ENCODE peak calls at places on chromosome 21, in seven cellular contexts. One of them, this sample, is unnamed.

GRCh38 chr21:15164678-15165303 is 100.0 kb upstream of the NRIP1 start:
- DNase-seq in H1: no peak
- DNase-seq in SK-N-SH: no peak
- DNase-seq in K562: no peak
- DNase-seq in HepG2: peak
- DNase-seq in HCT116: no peak
- DNase-seq in GM12878: no peak
- DNase-seq in this sample: peak

GRCh38 chr21:34580181-34580700 is 34.7 kb downstream of the RCAN1 start:
- DNase-seq in K562: no peak
- DNase-seq in H1: no peak
- DNase-seq in HCT116: no peak
- DNase-seq in HepG2: no peak
- DNase-seq in GM12878: no peak
- DNase-seq in SK-N-SH: no peak
- DNase-seq in this sample: no peak

GRCh38 chr21:42219606-42220137 is 732 bp downstream of the ABCG1 start:
- DNase-seq in HCT116: no peak
- DNase-seq in HepG2: no peak
- DNase-seq in GM12878: no peak
- DNase-seq in K562: no peak
- DNase-seq in SK-N-SH: peak
- DNase-seq in H1: peak
- DNase-seq in this sample: no peak

GRCh38 chr21:23861908-23862504 is 1745.3 kb downstream of the MRPL39 start:
- DNase-seq in HCT116: no peak
- DNase-seq in SK-N-SH: no peak
- DNase-seq in H1: no peak
- DNase-seq in GM12878: no peak
- DNase-seq in HepG2: no peak
- DNase-seq in K562: no peak
- DNase-seq in this sample: no peak

GRCh38 chr21:26842300-26842699 is 2.9 kb downstream of the ADAMTS1 start:
- DNase-seq in K562: no peak
- DNase-seq in GM12878: no peak
- DNase-seq in HCT116: no peak
- DNase-seq in H1: no peak
- DNase-seq in HepG2: no peak
- DNase-seq in SK-N-SH: no peak
- DNase-seq in this sample: no peak

GRCh38 chr21:44304846-44305245 is 5.0 kb downstream of the PFKL start:
- DNase-seq in GM12878: no peak
- DNase-seq in H1: no peak
- DNase-seq in HCT116: no peak
- DNase-seq in HepG2: peak
- DNase-seq in SK-N-SH: peak
- DNase-seq in K562: peak
- DNase-seq in this sample: peak

GRCh38 chr21:22925032-22925431 is 1926.8 kb downstream of the NCAM2 start:
- DNase-seq in HepG2: no peak
- DNase-seq in GM12878: no peak
- DNase-seq in H1: no peak
- DNase-seq in SK-N-SH: no peak
- DNase-seq in K562: no peak
- DNase-seq in HCT116: no peak
- DNase-seq in this sample: no peak

GRCh38 chr21:31909153-31909771 is 36.4 kb downstream of the HUNK start:
- DNase-seq in GM12878: no peak
- DNase-seq in H1: no peak
- DNase-seq in SK-N-SH: no peak
- DNase-seq in HepG2: no peak
- DNase-seq in K562: no peak
- DNase-seq in HCT116: no peak
- DNase-seq in this sample: peak

GRCh38 chr21:32131960-32132359 is 146.9 kb downstream of the MIS18A start:
- DNase-seq in K562: peak
- DNase-seq in SK-N-SH: no peak
- DNase-seq in HCT116: no peak
- DNase-seq in HepG2: peak
- DNase-seq in H1: peak
- DNase-seq in GM12878: no peak
- DNase-seq in this sample: peak

GRCh38 chr21:44718571-44718970 is 7.2 kb upstream of the TSPEAR start:
- DNase-seq in GM12878: no peak
- DNase-seq in SK-N-SH: no peak
- DNase-seq in H1: peak
- DNase-seq in HCT116: no peak
- DNase-seq in HepG2: no peak
- DNase-seq in K562: no peak
- DNase-seq in this sample: no peak

GRCh38 chr21:26835027-26835713 is 10.0 kb downstream of the ADAMTS1 start:
- DNase-seq in SK-N-SH: no peak
- DNase-seq in GM12878: no peak
- DNase-seq in HCT116: no peak
- DNase-seq in K562: no peak
- DNase-seq in H1: no peak
- DNase-seq in HepG2: no peak
- DNase-seq in this sample: no peak

GRCh38 chr21:42513985-42514882 is 582 bp downstream of the SLC37A1 start:
- DNase-seq in H1: peak
- DNase-seq in K562: peak
- DNase-seq in GM12878: no peak
- DNase-seq in HepG2: no peak
- DNase-seq in SK-N-SH: peak
- DNase-seq in HCT116: no peak
- DNase-seq in this sample: peak

DNA sequence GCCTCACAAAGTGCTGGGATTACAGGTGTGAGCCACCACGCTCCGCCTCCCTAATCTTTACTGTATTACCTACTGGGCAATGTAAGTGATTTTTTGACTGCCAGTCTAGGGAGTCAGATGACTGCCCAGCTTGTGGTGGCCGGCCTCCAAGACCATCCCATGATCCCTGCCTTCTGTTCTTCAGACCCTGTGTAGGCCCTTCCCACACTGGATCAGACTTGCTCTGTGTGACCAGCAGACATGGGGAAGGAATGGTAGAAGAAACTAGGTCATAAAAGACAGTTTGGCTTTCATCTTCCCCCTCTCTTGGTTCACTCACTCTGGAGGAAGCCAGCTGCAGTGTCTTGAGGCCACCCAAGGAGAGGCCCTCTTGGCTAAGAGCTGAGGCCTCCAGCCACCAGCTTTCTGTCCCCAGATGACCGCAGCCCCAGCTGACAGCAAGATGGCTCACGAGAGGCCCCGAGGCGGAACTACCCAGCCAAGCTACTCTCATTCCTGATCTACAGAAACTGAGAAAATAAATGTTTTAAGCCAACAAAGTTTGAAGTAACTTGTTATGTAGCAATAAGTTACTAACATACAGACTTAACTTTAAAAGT is 14.5 kb upstream of the CBR3 start:
- DNase-seq in K562: no peak
- DNase-seq in SK-N-SH: no peak
- DNase-seq in HCT116: no peak
- DNase-seq in H1: no peak
- DNase-seq in GM12878: no peak
- DNase-seq in HepG2: no peak
- DNase-seq in this sample: no peak
- TF ChIP-seq JUND in K562: no peak
- TF ChIP-seq JUND in SK-N-SH: no peak
- TF ChIP-seq JUND in HCT116: no peak
- TF ChIP-seq JUND in H1: no peak
- TF ChIP-seq JUND in GM12878: no peak
- TF ChIP-seq JUND in HepG2: no peak
- TF ChIP-seq JUND in this sample: no peak

DNA sequence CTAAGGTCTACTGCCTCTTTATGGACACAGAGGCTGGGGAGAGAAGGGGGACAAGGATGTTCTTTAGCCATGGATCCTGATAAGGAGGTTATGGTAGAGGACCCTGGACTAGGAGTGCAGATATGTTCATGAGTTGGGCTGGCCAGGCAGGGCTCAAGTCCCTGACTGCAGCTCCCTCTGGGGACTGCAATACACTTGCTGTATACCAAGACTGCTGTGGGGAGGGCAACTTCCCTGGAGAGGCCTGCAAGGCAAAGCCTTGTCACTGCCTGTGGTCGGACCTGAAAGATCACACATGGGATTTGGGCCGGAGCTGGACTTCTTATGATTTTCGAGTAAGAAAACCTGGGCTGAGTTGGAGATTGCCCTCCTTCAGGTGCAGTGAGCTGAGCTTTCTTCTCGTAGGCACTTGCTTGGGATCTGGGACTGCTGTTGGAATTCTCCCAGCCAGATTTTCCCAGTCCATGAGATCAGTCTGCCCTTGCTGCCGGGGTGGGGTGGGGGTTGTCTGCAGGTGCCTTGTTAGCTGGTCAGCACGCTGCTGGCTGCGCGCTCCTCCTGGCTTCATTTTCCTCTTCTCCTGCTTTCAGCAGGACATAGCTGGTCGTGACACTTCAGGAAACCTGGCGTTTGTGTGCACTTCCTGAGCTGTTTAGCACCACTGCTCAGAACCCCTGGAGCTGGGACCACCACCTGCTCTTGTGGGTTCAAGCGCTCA is 49.0 kb upstream of the KCNJ6 start:
- DNase-seq in GM12878: no peak
- DNase-seq in SK-N-SH: no peak
- DNase-seq in HCT116: no peak
- DNase-seq in H1: no peak
- DNase-seq in K562: no peak
- DNase-seq in HepG2: no peak
- DNase-seq in this sample: no peak
- TF ChIP-seq JUND in GM12878: no peak
- TF ChIP-seq JUND in SK-N-SH: no peak
- TF ChIP-seq JUND in HCT116: no peak
- TF ChIP-seq JUND in H1: no peak
- TF ChIP-seq JUND in K562: no peak
- TF ChIP-seq JUND in HepG2: no peak
- TF ChIP-seq JUND in this sample: no peak

GRCh38 chr21:18832081-18832670 is 428.6 kb upstream of the TMPRSS15 start:
- DNase-seq in HepG2: no peak
- DNase-seq in K562: no peak
- DNase-seq in HCT116: no peak
- DNase-seq in GM12878: no peak
- DNase-seq in H1: no peak
- DNase-seq in SK-N-SH: no peak
- DNase-seq in this sample: no peak

DNA sequence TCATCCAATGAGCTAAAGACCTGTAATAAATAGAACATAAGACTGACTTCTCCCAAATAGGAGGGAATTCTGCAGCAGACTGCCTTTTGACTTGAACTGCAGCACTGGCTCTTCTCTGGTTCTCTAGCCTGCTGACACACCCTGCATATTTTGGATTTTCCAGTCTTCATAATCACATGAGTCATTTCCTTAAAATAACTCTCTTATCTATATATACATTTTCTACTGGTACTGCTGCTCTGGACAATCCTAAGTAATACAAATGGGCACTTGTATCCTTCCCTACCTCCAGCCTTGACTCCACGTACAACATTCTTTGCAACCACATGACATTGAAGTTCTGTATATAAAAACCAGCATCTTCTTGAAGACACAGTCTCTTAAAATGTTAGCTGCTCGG is 429.4 kb upstream of the TMPRSS15 start:
- DNase-seq in GM12878: no peak
- DNase-seq in SK-N-SH: no peak
- DNase-seq in HCT116: no peak
- DNase-seq in K562: no peak
- DNase-seq in H1: no peak
- DNase-seq in HepG2: no peak
- DNase-seq in this sample: no peak
- TF ChIP-seq JUND in GM12878: no peak
- TF ChIP-seq JUND in SK-N-SH: no peak
- TF ChIP-seq JUND in HCT116: no peak
- TF ChIP-seq JUND in K562: no peak
- TF ChIP-seq JUND in H1: no peak
- TF ChIP-seq JUND in HepG2: no peak
- TF ChIP-seq JUND in this sample: no peak

GRCh38 chr21:38759286-38759872 is 46.4 kb upstream of the ETS2 start:
- DNase-seq in GM12878: no peak
- DNase-seq in HCT116: no peak
- DNase-seq in H1: no peak
- DNase-seq in SK-N-SH: peak
- DNase-seq in HepG2: no peak
- DNase-seq in K562: no peak
- DNase-seq in this sample: no peak
- TF ChIP-seq JUND in GM12878: no peak
- TF ChIP-seq JUND in HCT116: no peak
- TF ChIP-seq JUND in H1: no peak
- TF ChIP-seq JUND in SK-N-SH: peak
- TF ChIP-seq JUND in HepG2: no peak
- TF ChIP-seq JUND in K562: no peak
- TF ChIP-seq JUND in this sample: no peak

This sample was measured in T47D.